ENCODE peak calls at places on chromosome 18, in seven cellular contexts. T is lower lobe of right lung, V is foreskin fibroblast, X is K562, E is heart right ventricle, H is endothelial cell of umbilical vein, Q is tibial artery. N is an unnamed sample.

GRCh38 chr18:28176933-28177827 is at the start of gene CDH2:
- DNase-seq in T (peak; percentile 44), V (peak; percentile 81), X (no peak), E (peak; percentile 65), H (peak; percentile 79), Q (no peak), N (peak; percentile 90)

GRCh38 chr18:75335511-75335910 is 92.0 kb downstream of the SMIM21 start:
- DNase-seq in T (no peak), V (no peak), X (no peak), E (no peak), H (no peak), Q (no peak), N (no peak)

GRCh38 chr18:47244041-47244440 is 7.4 kb downstream of the SKOR2 start:
- DNase-seq in T (no peak), V (no peak), X (no peak), E (no peak), H (no peak), Q (no peak), N (no peak)

GRCh38 chr18:58495634-58496033 is 133.3 kb downstream of the ALPK2 start:
- DNase-seq in T (no peak), V (no peak), X (no peak), E (no peak), H (no peak), Q (no peak), N (no peak)

GRCh38 chr18:80171190-80171872 is 62.3 kb downstream of the ADNP2 start:
- DNase-seq in T (peak; percentile 61), V (peak; percentile 61), X (peak; percentile 55), E (peak; percentile 40), H (peak; percentile 12), Q (no peak), N (no peak)

GRCh38 chr18:80181642-80182461 is 65.5 kb downstream of the PARD6G start:
- DNase-seq in T (no peak), V (no peak), X (no peak), E (no peak), H (no peak), Q (no peak), N (no peak)

GRCh38 chr18:3180325-3180724 is 39.4 kb downstream of the MYOM1 start:
- DNase-seq in T (no peak), V (peak; percentile 46), X (no peak), E (no peak), H (no peak), Q (no peak), N (no peak)

GRCh38 chr18:79166702-79167101 is 97.5 kb downstream of the ATP9B start:
- DNase-seq in T (no peak), V (no peak), X (no peak), E (no peak), H (no peak), Q (no peak), N (no peak)

GRCh38 chr18:40624959-40625358 is 1330.1 kb upstream of the PIK3C3 start:
- DNase-seq in T (no peak), V (no peak), X (no peak), E (no peak), H (no peak), Q (no peak), N (no peak)

GRCh38 chr18:77560334-77560970 is 310.8 kb downstream of the GALR1 start:
- DNase-seq in T (no peak), V (peak; percentile 45), X (no peak), E (no peak), H (no peak), Q (no peak), N (no peak)

GRCh38 chr18:1047406-1047805 is 142.7 kb downstream of the ADCYAP1 start:
- DNase-seq in T (no peak), V (no peak), X (no peak), E (no peak), H (no peak), Q (no peak), N (no peak)

GRCh38 chr18:76952747-76953146 is 130.4 kb downstream of the ZNF236 start:
- DNase-seq in T (no peak), V (no peak), X (no peak), E (no peak), H (no peak), Q (no peak), N (no peak)

GRCh38 chr18:75073654-75074053 is 135.3 kb downstream of the PTGR3 start:
- DNase-seq in T (no peak), V (no peak), X (no peak), E (no peak), H (no peak), Q (no peak), N (peak; percentile 66)

GRCh38 chr18:11148655-11149440 is 521 bp downstream of the PIEZO2 start:
- DNase-seq in T (no peak), V (no peak), X (no peak), E (no peak), H (no peak), Q (no peak), N (peak; percentile 85)

GRCh38 chr18:67875936-67876335 is 359.4 kb upstream of the DSEL start:
- DNase-seq in T (no peak), V (peak; percentile 11), X (no peak), E (no peak), H (peak; percentile 37), Q (no peak), N (no peak)

GRCh38 chr18:3148930-3149535 is 70.7 kb downstream of the MYOM1 start:
- DNase-seq in T (no peak), V (peak; percentile 64), X (peak; percentile 25), E (no peak), H (peak; percentile 36), Q (no peak), N (no peak)

GRCh38 chr18:44839239-44839666 is 158.6 kb downstream of the SETBP1 start:
- DNase-seq in T (peak; percentile 79), V (peak; percentile 74), X (peak; percentile 67), E (peak; percentile 76), H (peak; percentile 13), Q (peak; percentile 85), N (no peak)

DNA sequence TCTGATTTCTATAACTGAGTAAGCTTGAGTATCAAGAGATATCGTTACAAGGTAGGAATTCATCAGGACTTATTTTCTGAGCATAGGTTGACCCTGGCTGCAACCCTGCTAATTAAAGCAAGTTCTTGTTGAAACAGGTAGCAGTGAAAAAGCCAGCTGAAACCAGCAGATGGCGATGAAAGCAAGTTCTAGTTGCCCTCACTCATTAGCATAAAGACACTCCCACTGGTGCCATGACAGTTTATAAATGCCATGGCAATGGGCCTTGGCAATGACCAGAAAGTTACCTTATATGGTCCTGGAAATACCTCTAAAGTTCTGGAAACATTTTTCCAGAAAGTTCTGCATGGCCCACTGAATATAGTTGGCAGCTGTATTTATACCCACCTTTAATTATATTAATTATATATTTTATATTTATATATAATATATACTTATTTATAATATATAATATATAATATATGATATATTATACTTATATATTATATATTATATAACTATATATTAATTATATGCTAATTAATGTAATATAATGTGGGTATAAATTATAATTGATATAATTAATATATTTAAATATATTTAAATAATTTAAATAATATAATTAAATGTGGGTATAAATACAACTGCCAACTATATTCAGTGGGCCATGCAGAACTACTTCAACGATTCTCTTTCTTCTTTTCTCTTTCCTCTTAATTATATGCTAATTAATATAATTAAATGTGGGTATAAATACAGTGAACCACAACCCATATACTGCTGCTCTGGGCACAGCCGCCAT is 188.0 kb downstream of the CDH7 start:
- DNase-seq in T (no peak), V (peak; percentile 2), X (peak; percentile 8), E (no peak), H (peak; percentile 58), Q (no peak), N (no peak)
- TF ChIP-seq CTCF in T (peak; percentile 15), V (no peak), X (no peak), E (no peak), H (peak; percentile 24), Q (no peak), N (peak; percentile 38)

DNA sequence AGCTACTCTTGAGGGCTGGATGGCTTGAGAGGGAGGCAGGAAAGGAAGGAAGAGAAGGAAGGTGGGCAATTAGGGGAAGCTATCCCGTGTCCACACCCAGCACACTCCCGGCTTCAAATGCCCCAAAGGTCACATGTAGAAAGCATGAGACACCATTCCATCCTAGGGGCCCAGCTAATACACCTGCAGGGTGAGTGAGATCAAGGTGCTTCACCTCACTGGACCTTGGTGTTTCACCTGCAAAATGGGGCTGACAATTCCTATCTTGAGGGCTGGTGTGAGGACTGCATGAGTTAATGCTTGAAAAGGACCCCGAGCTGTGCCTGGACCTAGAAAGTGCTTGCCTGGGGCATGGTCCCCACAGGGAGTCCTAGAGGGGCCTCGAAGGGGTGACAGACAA is 50.8 kb upstream of the SMAD7 start:
- DNase-seq in T (no peak), V (no peak), X (no peak), E (no peak), H (no peak), Q (no peak), N (no peak)
- TF ChIP-seq CTCF in T (no peak), V (no peak), X (no peak), E (no peak), H (no peak), Q (no peak), N (no peak)

GRCh38 chr18:24267878-24268277 is 129.0 kb downstream of the CABYR start:
- DNase-seq in T (no peak), V (no peak), X (no peak), E (no peak), H (no peak), Q (no peak), N (no peak)

GRCh38 chr18:24270937-24271380 is 126.7 kb downstream of the OSBPL1A start:
- DNase-seq in T (no peak), V (peak; percentile 66), X (no peak), E (no peak), H (peak; percentile 36), Q (no peak), N (no peak)

GRCh38 chr18:24271381-24272331 is 126.0 kb downstream of the OSBPL1A start:
- DNase-seq in T (peak; percentile 90), V (peak; percentile 88), X (peak; percentile 9), E (peak; percentile 71), H (peak; percentile 78), Q (peak; percentile 67), N (peak; percentile 90)

GRCh38 chr18:24270358-24270936 is 127.2 kb downstream of the OSBPL1A start:
- DNase-seq in T (no peak), V (peak; percentile 11), X (no peak), E (no peak), H (no peak), Q (no peak), N (no peak)

DNA sequence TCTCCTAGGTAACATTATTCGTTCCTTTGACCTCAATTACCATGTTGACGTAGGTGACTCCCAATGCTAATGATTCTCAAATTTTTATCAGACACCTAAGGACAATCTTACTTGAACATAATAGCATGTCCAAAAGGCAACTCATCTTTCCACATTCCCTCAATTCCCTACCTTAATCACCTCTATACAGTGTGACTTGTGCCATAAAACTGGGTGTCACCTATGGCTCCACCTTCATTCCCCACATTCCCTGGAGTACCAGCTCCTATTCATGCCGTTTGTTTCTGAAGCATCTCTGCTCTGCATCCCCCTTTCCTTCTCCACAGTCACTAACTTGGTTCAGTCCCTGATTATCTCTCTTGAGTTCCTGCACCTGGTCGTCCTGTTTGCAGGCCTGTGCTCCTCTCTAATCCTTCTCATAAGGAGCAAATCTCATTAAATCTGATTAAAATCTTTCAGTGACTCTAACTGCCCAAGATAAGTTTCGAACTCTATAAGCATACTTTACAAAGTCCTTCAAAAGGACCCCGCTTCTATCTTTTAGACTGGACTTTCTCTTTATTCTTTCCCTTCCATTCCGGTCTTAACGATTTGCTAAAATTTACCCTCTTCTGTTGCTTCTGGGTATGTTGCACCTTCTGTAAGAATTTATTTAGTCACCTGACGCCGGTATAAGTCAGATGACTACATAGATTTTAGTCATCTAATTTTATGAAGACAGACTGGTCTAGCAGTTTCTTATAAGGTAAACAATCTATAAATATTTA is 128.7 kb downstream of the OSBPL1A start:
- DNase-seq in T (no peak), V (no peak), X (no peak), E (no peak), H (no peak), Q (no peak), N (no peak)
- TF ChIP-seq CTCF in T (no peak), V (no peak), X (no peak), E (no peak), H (no peak), Q (no peak), N (no peak)

GRCh38 chr18:52339891-52340371 is at the start of gene DCC:
- DNase-seq in T (no peak), V (peak; percentile 77), X (peak; percentile 0), E (no peak), H (no peak), Q (no peak), N (no peak)
- TF ChIP-seq CTCF in T (peak; percentile 27), V (no peak), X (no peak), E (no peak), H (no peak), Q (no peak), N (peak; percentile 56)